ENCODE peak calls at places on chromosomes 5 and 9, in five cellular contexts. One of them, this sample, is unnamed.

GRCh38 chr5:56625577-56625976 is 189.8 kb upstream of the MAP3K1 start:
- DNase-seq in stimulated activated CD4-positive, alpha-beta T cell treated with anti-CD3 and anti-CD28 coated beads, TNF-alpha, amount 100 ng/mL, for 24 hours: no peak
- DNase-seq in CD4-positive, CD25-positive, alpha-beta regulatory T cell: no peak
- DNase-seq in iris pigment epithelial cell: peak; percentile 97
- DNase-seq in cardiac muscle cell: no peak
- DNase-seq in this sample: no peak

GRCh38 chr9:36033788-36034187 is 2.9 kb upstream of the RECK start:
- DNase-seq in stimulated activated CD4-positive, alpha-beta T cell treated with anti-CD3 and anti-CD28 coated beads, TNF-alpha, amount 100 ng/mL, for 24 hours: no peak
- DNase-seq in CD4-positive, CD25-positive, alpha-beta regulatory T cell: no peak
- DNase-seq in iris pigment epithelial cell: no peak
- DNase-seq in cardiac muscle cell: no peak
- DNase-seq in this sample: no peak

GRCh38 chr9:137025120-137025966 is 2.7 kb downstream of the ABCA2 start:
- DNase-seq in stimulated activated CD4-positive, alpha-beta T cell treated with anti-CD3 and anti-CD28 coated beads, TNF-alpha, amount 100 ng/mL, for 24 hours: no peak
- DNase-seq in CD4-positive, CD25-positive, alpha-beta regulatory T cell: no peak
- DNase-seq in iris pigment epithelial cell: no peak
- DNase-seq in cardiac muscle cell: no peak
- DNase-seq in this sample: no peak

GRCh38 chr5:78335976-78336375 is 24.4 kb upstream of the SCAMP1 start:
- DNase-seq in stimulated activated CD4-positive, alpha-beta T cell treated with anti-CD3 and anti-CD28 coated beads, TNF-alpha, amount 100 ng/mL, for 24 hours: no peak
- DNase-seq in CD4-positive, CD25-positive, alpha-beta regulatory T cell: no peak
- DNase-seq in iris pigment epithelial cell: no peak
- DNase-seq in cardiac muscle cell: no peak
- DNase-seq in this sample: no peak

GRCh38 chr5:160961030-160961429 is 109.0 kb upstream of the ATP10B start:
- DNase-seq in stimulated activated CD4-positive, alpha-beta T cell treated with anti-CD3 and anti-CD28 coated beads, TNF-alpha, amount 100 ng/mL, for 24 hours: no peak
- DNase-seq in CD4-positive, CD25-positive, alpha-beta regulatory T cell: no peak
- DNase-seq in iris pigment epithelial cell: no peak
- DNase-seq in cardiac muscle cell: no peak
- DNase-seq in this sample: no peak

GRCh38 chr9:121718063-121718462 is 66.6 kb downstream of the DAB2IP start:
- DNase-seq in stimulated activated CD4-positive, alpha-beta T cell treated with anti-CD3 and anti-CD28 coated beads, TNF-alpha, amount 100 ng/mL, for 24 hours: no peak
- DNase-seq in CD4-positive, CD25-positive, alpha-beta regulatory T cell: no peak
- DNase-seq in iris pigment epithelial cell: peak; percentile 32
- DNase-seq in cardiac muscle cell: peak; percentile 34
- DNase-seq in this sample: no peak

GRCh38 chr5:178210073-178210526 is 5.8 kb downstream of the HNRNPAB start:
- DNase-seq in stimulated activated CD4-positive, alpha-beta T cell treated with anti-CD3 and anti-CD28 coated beads, TNF-alpha, amount 100 ng/mL, for 24 hours: no peak
- DNase-seq in CD4-positive, CD25-positive, alpha-beta regulatory T cell: no peak
- DNase-seq in iris pigment epithelial cell: no peak
- DNase-seq in cardiac muscle cell: no peak
- DNase-seq in this sample: no peak

GRCh38 chr9:115034801-115035200 is 83.2 kb downstream of the TNC start:
- DNase-seq in stimulated activated CD4-positive, alpha-beta T cell treated with anti-CD3 and anti-CD28 coated beads, TNF-alpha, amount 100 ng/mL, for 24 hours: no peak
- DNase-seq in CD4-positive, CD25-positive, alpha-beta regulatory T cell: no peak
- DNase-seq in iris pigment epithelial cell: peak; percentile 88
- DNase-seq in cardiac muscle cell: no peak
- DNase-seq in this sample: no peak

GRCh38 chr5:1524481-1524798 is 680 bp upstream of the LPCAT1 start:
- DNase-seq in stimulated activated CD4-positive, alpha-beta T cell treated with anti-CD3 and anti-CD28 coated beads, TNF-alpha, amount 100 ng/mL, for 24 hours: no peak
- DNase-seq in CD4-positive, CD25-positive, alpha-beta regulatory T cell: no peak
- DNase-seq in iris pigment epithelial cell: no peak
- DNase-seq in cardiac muscle cell: no peak
- DNase-seq in this sample: no peak

GRCh38 chr5:1103505-1104326 is 8.1 kb downstream of the SLC12A7 start:
- DNase-seq in stimulated activated CD4-positive, alpha-beta T cell treated with anti-CD3 and anti-CD28 coated beads, TNF-alpha, amount 100 ng/mL, for 24 hours: no peak
- DNase-seq in CD4-positive, CD25-positive, alpha-beta regulatory T cell: no peak
- DNase-seq in iris pigment epithelial cell: no peak
- DNase-seq in cardiac muscle cell: no peak
- DNase-seq in this sample: no peak

GRCh38 chr5:134125195-134126015 is 10.9 kb downstream of the TCF7 start:
- DNase-seq in stimulated activated CD4-positive, alpha-beta T cell treated with anti-CD3 and anti-CD28 coated beads, TNF-alpha, amount 100 ng/mL, for 24 hours: no peak
- DNase-seq in CD4-positive, CD25-positive, alpha-beta regulatory T cell: no peak
- DNase-seq in iris pigment epithelial cell: peak; percentile 73
- DNase-seq in cardiac muscle cell: no peak
- DNase-seq in this sample: no peak

GRCh38 chr5:142757564-142757963 is 12.6 kb upstream of the ARHGAP26 start:
- DNase-seq in stimulated activated CD4-positive, alpha-beta T cell treated with anti-CD3 and anti-CD28 coated beads, TNF-alpha, amount 100 ng/mL, for 24 hours: no peak
- DNase-seq in CD4-positive, CD25-positive, alpha-beta regulatory T cell: no peak
- DNase-seq in iris pigment epithelial cell: no peak
- DNase-seq in cardiac muscle cell: no peak
- DNase-seq in this sample: no peak

GRCh38 chr9:88243736-88244135 is 105.5 kb upstream of the SPATA31C2 start:
- DNase-seq in stimulated activated CD4-positive, alpha-beta T cell treated with anti-CD3 and anti-CD28 coated beads, TNF-alpha, amount 100 ng/mL, for 24 hours: no peak
- DNase-seq in CD4-positive, CD25-positive, alpha-beta regulatory T cell: no peak
- DNase-seq in iris pigment epithelial cell: no peak
- DNase-seq in cardiac muscle cell: no peak
- DNase-seq in this sample: no peak

GRCh38 chr9:114278881-114279570 is 43.9 kb upstream of the ORM1 start:
- DNase-seq in stimulated activated CD4-positive, alpha-beta T cell treated with anti-CD3 and anti-CD28 coated beads, TNF-alpha, amount 100 ng/mL, for 24 hours: no peak
- DNase-seq in CD4-positive, CD25-positive, alpha-beta regulatory T cell: no peak
- DNase-seq in iris pigment epithelial cell: peak; percentile 65
- DNase-seq in cardiac muscle cell: no peak
- DNase-seq in this sample: no peak

GRCh38 chr5:172637122-172637580 is 3.9 kb upstream of the NEURL1B start:
- DNase-seq in stimulated activated CD4-positive, alpha-beta T cell treated with anti-CD3 and anti-CD28 coated beads, TNF-alpha, amount 100 ng/mL, for 24 hours: no peak
- DNase-seq in CD4-positive, CD25-positive, alpha-beta regulatory T cell: no peak
- DNase-seq in iris pigment epithelial cell: no peak
- DNase-seq in cardiac muscle cell: no peak
- DNase-seq in this sample: no peak

GRCh38 chr5:92641031-92641962 is 939.7 kb downstream of the NR2F1-AS1 start:
- DNase-seq in stimulated activated CD4-positive, alpha-beta T cell treated with anti-CD3 and anti-CD28 coated beads, TNF-alpha, amount 100 ng/mL, for 24 hours: no peak
- DNase-seq in CD4-positive, CD25-positive, alpha-beta regulatory T cell: no peak
- DNase-seq in iris pigment epithelial cell: peak; percentile 86
- DNase-seq in cardiac muscle cell: peak; percentile 39
- DNase-seq in this sample: peak; percentile 47

GRCh38 chr5:139708877-139709586 is 60.9 kb downstream of the CXXC5 start:
- DNase-seq in stimulated activated CD4-positive, alpha-beta T cell treated with anti-CD3 and anti-CD28 coated beads, TNF-alpha, amount 100 ng/mL, for 24 hours: no peak
- DNase-seq in CD4-positive, CD25-positive, alpha-beta regulatory T cell: no peak
- DNase-seq in iris pigment epithelial cell: peak; percentile 56
- DNase-seq in cardiac muscle cell: peak; percentile 50
- DNase-seq in this sample: no peak

GRCh38 chr5:100542086-100542485 is 6.9 kb downstream of the FAM174A start:
- DNase-seq in stimulated activated CD4-positive, alpha-beta T cell treated with anti-CD3 and anti-CD28 coated beads, TNF-alpha, amount 100 ng/mL, for 24 hours: no peak
- DNase-seq in CD4-positive, CD25-positive, alpha-beta regulatory T cell: no peak
- DNase-seq in iris pigment epithelial cell: no peak
- DNase-seq in cardiac muscle cell: no peak
- DNase-seq in this sample: no peak

GRCh38 chr5:175879743-175880142 is 8.4 kb downstream of the CPLX2 start:
- DNase-seq in stimulated activated CD4-positive, alpha-beta T cell treated with anti-CD3 and anti-CD28 coated beads, TNF-alpha, amount 100 ng/mL, for 24 hours: no peak
- DNase-seq in CD4-positive, CD25-positive, alpha-beta regulatory T cell: no peak
- DNase-seq in iris pigment epithelial cell: no peak
- DNase-seq in cardiac muscle cell: no peak
- DNase-seq in this sample: no peak

GRCh38 chr5:78731884-78732283 is 83.3 kb upstream of the LHFPL2 start:
- DNase-seq in stimulated activated CD4-positive, alpha-beta T cell treated with anti-CD3 and anti-CD28 coated beads, TNF-alpha, amount 100 ng/mL, for 24 hours: no peak
- DNase-seq in CD4-positive, CD25-positive, alpha-beta regulatory T cell: no peak
- DNase-seq in iris pigment epithelial cell: peak; percentile 72
- DNase-seq in cardiac muscle cell: no peak
- DNase-seq in this sample: no peak

GRCh38 chr9:80994892-80995291 is 694.5 kb downstream of the TLE1 start:
- DNase-seq in stimulated activated CD4-positive, alpha-beta T cell treated with anti-CD3 and anti-CD28 coated beads, TNF-alpha, amount 100 ng/mL, for 24 hours: no peak
- DNase-seq in CD4-positive, CD25-positive, alpha-beta regulatory T cell: no peak
- DNase-seq in iris pigment epithelial cell: peak; percentile 91
- DNase-seq in cardiac muscle cell: no peak
- DNase-seq in this sample: no peak

GRCh38 chr9:114164191-114164794 is 9.0 kb downstream of the COL27A1 start:
- DNase-seq in stimulated activated CD4-positive, alpha-beta T cell treated with anti-CD3 and anti-CD28 coated beads, TNF-alpha, amount 100 ng/mL, for 24 hours: no peak
- DNase-seq in CD4-positive, CD25-positive, alpha-beta regulatory T cell: no peak
- DNase-seq in iris pigment epithelial cell: no peak
- DNase-seq in cardiac muscle cell: no peak
- DNase-seq in this sample: no peak

GRCh38 chr5:147554285-147554817 is 44.5 kb upstream of the DPYSL3 start:
- DNase-seq in stimulated activated CD4-positive, alpha-beta T cell treated with anti-CD3 and anti-CD28 coated beads, TNF-alpha, amount 100 ng/mL, for 24 hours: no peak
- DNase-seq in CD4-positive, CD25-positive, alpha-beta regulatory T cell: no peak
- DNase-seq in iris pigment epithelial cell: peak; percentile 82
- DNase-seq in cardiac muscle cell: no peak
- DNase-seq in this sample: no peak

GRCh38 chr5:138502121-138502520 is 36.8 kb downstream of the EGR1 start:
- DNase-seq in stimulated activated CD4-positive, alpha-beta T cell treated with anti-CD3 and anti-CD28 coated beads, TNF-alpha, amount 100 ng/mL, for 24 hours: no peak
- DNase-seq in CD4-positive, CD25-positive, alpha-beta regulatory T cell: no peak
- DNase-seq in iris pigment epithelial cell: no peak
- DNase-seq in cardiac muscle cell: no peak
- DNase-seq in this sample: no peak

This sample was measured in HuH-7.